ENCODE peak calls at places on chromosomes 7 and 10, in six cellular contexts. D is ovary, I is Peyer's patch, E is gastrocnemius medialis, F is spleen, L is PC-3. X is an unnamed sample. For H3K4me1, the result is how much of the 10 kb centered on the place peaks cover.

GRCh38 chr10:88227342-88228018 is 355.6 kb downstream of the RNLS start:
- DNase-seq in D (no peak), I (no peak), E (peak), F (no peak), L (no peak), X (no peak)

GRCh38 chr7:143383642-143383957 is 2.5 kb downstream of the ZYX start:
- DNase-seq in D (no peak), I (no peak), E (peak), F (no peak), L (no peak), X (no peak)

GRCh38 chr7:40675741-40676140 is 540.9 kb downstream of the SUGCT start:
- DNase-seq in D (no peak), I (no peak), E (no peak), F (no peak), L (no peak), X (no peak)

GRCh38 chr10:44990965-44991364 is 9.8 kb upstream of the ZNF22 start:
- DNase-seq in D (no peak), I (no peak), E (no peak), F (no peak), L (no peak), X (no peak)

GRCh38 chr7:70178787-70179186 is 580.5 kb downstream of the AUTS2 start:
- DNase-seq in D (no peak), I (no peak), E (no peak), F (no peak), L (peak), X (no peak)

GRCh38 chr7:6228865-6229264 is 43.6 kb downstream of the CYTH3 start:
- DNase-seq in D (no peak), I (no peak), E (no peak), F (no peak), L (no peak), X (no peak)

GRCh38 chr10:103828587-103829186 is 26.7 kb downstream of the SH3PXD2A start:
- DNase-seq in D (no peak), I (no peak), E (no peak), F (peak), L (no peak), X (no peak)

GRCh38 chr10:13788701-13789447 is 202.1 kb downstream of the PRPF18 start:
- DNase-seq in D (peak), I (no peak), E (peak), F (no peak), L (no peak), X (no peak)

GRCh38 chr7:29569648-29570047 is 6.0 kb downstream of the PRR15 start:
- DNase-seq in D (no peak), I (no peak), E (no peak), F (no peak), L (peak), X (no peak)

GRCh38 chr7:155231241-155231800 is 66.4 kb upstream of the INSIG1 start:
- DNase-seq in D (no peak), I (no peak), E (no peak), F (peak), L (no peak), X (no peak)

GRCh38 chr7:155228894-155229293 is 68.8 kb upstream of the INSIG1 start:
- DNase-seq in D (no peak), I (no peak), E (no peak), F (peak), L (no peak), X (no peak)

GRCh38 chr7:155229548-155230168 is 68.0 kb upstream of the INSIG1 start:
- DNase-seq in D (no peak), I (no peak), E (no peak), F (no peak), L (no peak), X (no peak)

GRCh38 chr7:155228459-155228845 is 69.2 kb upstream of the INSIG1 start:
- DNase-seq in D (no peak), I (no peak), E (no peak), F (peak), L (no peak), X (no peak)

GRCh38 chr7:155230169-155230593 is 67.5 kb upstream of the INSIG1 start:
- DNase-seq in D (no peak), I (no peak), E (peak), F (peak), L (peak), X (peak)
- H3K27ac ChIP-seq in D (no peak), I (no peak), E (no peak), F (no peak), L (peak), X (peak)

DNA sequence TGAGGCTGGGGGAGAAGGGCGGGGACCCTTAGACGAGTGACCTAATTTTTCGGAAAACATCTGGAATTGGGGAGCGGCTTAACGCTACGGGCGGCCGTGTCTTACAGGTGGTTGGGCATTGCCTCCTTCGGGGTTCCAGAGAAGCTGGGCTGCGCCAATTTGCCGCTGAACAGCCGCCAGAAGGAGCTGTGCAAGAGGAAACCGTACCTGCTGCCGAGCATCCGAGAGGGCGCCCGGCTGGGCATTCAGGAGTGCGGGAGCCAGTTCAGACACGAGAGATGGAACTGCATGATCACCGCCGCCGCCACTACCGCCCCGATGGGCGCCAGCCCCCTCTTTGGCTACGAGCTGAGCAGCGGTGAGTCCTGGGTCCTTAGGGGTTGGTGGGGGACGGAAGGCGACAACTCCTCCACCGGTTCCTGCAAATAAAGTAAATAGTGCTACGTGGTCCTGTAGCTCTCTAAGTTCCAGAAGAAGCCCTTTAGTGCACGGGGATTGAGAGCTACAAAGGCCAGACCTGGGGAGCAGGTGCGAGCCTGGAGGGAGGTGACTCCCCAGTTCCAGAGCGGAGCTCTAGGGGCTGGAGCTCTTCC is 756 bp downstream of the WNT16 start:
- DNase-seq in D (no peak), I (peak), E (no peak), F (peak), L (no peak), X (peak)
- TF ChIP-seq CTCF in D (no peak), I (no peak), E (no peak), F (no peak), L (no peak), X (peak)

DNA sequence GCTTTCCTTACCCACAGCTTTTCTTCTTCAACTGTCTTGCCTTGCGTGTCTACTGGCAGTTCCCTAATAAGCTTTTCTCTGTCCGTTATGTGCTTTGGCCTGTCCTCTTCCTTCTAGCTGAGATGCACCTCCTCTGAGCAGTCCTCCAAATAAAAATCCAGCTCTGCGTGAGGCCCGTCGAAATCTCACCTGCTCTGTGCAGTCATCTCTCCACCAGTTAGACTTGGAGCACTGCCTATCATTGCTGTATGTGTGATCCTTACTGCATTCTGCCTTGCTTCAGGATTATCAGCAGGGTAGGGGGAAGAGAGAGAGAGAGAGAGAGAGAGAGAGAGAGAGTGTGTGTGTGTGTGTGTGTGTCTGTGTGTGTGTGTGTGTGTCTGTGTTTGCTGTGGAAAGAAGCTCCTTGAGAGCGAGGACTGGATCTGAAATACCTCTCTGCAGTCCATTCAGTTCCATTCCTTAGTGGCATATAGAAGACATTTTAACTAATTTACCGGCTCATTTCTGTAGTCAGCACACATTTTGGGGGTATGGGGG is 129.4 kb downstream of the CCNY start:
- DNase-seq in D (no peak), I (no peak), E (no peak), F (no peak), L (no peak), X (no peak)
- H3K4me1 ChIP-seq in D (under half), I (under half), E (half or more), F (half or more), L (under half), X (under half)

GRCh38 chr7:135557455-135558336 is at the start of gene NUP205:
- DNase-seq in D (peak), I (peak), E (peak), F (peak), L (peak), X (peak)

GRCh38 chr7:135558881-135559280 is 1.2 kb downstream of the NUP205 start:
- DNase-seq in D (no peak), I (no peak), E (no peak), F (no peak), L (no peak), X (no peak)

GRCh38 chr7:135558337-135558767 is 635 bp downstream of the NUP205 start:
- DNase-seq in D (peak), I (peak), E (peak), F (peak), L (peak), X (no peak)

GRCh38 chr7:135562720-135563119 is 5.0 kb downstream of the NUP205 start:
- DNase-seq in D (no peak), I (no peak), E (no peak), F (no peak), L (peak), X (no peak)
- H3K27ac ChIP-seq in D (no peak), I (no peak), E (no peak), F (no peak), L (no peak), X (no peak)

GRCh38 chr7:12217311-12217710 is 6.2 kb downstream of the TMEM106B start:
- DNase-seq in D (no peak), I (no peak), E (no peak), F (no peak), L (no peak), X (no peak)

GRCh38 chr7:12210179-12211053 is 678 bp upstream of the TMEM106B start:
- DNase-seq in D (no peak), I (peak), E (peak), F (peak), L (peak), X (no peak)

GRCh38 chr7:12212051-12212485 is 974 bp downstream of the TMEM106B start:
- DNase-seq in D (no peak), I (no peak), E (no peak), F (no peak), L (no peak), X (no peak)

GRCh38 chr7:12207046-12207445 is 4.0 kb upstream of the TMEM106B start:
- DNase-seq in D (no peak), I (no peak), E (no peak), F (no peak), L (peak), X (no peak)

DNA sequence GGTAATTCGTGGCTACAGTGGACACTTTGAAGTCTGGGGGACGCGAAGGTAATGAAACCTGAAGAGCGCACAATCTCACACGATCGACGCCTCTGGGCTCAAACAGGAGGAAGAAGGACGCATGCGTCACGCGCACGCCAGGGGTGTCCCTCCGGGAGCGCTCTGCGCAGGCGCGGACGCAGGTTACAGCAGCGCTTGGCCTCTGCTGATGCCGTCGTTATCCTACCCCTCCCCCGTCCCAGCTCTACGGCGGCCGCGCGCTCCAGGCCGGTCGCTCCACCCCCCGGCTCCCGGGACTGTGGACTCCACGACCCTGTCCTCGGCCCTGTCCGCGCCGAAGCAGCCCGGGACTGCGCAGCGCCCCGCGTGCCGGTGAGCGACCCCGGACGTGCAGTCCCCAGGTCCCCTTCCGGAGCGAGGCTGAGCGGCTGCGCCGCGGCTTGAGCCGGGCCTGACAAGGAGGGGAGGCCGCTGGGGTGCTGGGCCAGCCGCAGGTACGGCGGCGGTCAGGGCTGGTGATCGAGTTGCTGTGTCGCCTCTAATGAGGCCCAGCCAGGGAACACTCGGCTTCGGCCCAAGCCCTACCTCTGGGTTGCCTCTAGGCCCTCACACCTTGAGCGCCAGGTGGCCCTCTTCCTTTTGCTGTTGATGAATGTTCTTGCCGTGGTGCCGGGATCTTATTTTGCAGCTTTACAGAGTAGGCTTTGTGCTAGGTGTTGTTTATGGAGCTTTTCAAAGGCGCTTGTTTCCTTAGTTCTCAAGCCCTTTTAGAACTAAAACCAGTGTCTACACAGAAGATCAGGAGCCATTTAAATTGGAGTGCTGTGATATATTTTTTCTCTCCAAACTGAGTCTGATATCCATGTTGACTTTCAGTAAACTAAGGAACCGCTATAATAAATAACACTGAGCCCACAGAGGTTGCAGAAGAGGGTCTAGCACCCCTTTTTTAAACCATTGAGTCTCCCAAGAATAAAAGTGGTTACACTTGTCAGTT is at the start of gene TMEM106B:
- DNase-seq in D (peak), I (peak), E (peak), F (peak), L (peak), X (peak)
- TF ChIP-seq CTCF in D (no peak), I (no peak), E (no peak), F (peak), L (peak), X (peak)